ENCODE peak calls at places on chromosomes 11 and 22, in four cellular contexts. One of them, this sample, is unnamed.

GRCh38 chr11:65434057-65434666 is 11.6 kb downstream of the NEAT1 start:
- DNase-seq in A549: peak
- DNase-seq in NCI-H1105 treated with DMSO at 0.1 percent for 48 hours: no peak
- DNase-seq in natural killer cell treated with Interleukin-12 subunit alpha and Interleukin-12 subunit beta and Interleukin-15 and Interleukin-18, amount 100 ng/mL, for 72 hours: no peak
- DNase-seq in this sample: peak

GRCh38 chr11:118232659-118233058 is 7.8 kb upstream of the JAML start:
- DNase-seq in A549: no peak
- DNase-seq in NCI-H1105 treated with DMSO at 0.1 percent for 48 hours: no peak
- DNase-seq in natural killer cell treated with Interleukin-12 subunit alpha and Interleukin-12 subunit beta and Interleukin-15 and Interleukin-18, amount 100 ng/mL, for 72 hours: no peak
- DNase-seq in this sample: no peak

GRCh38 chr11:2314525-2315394 is 12.9 kb downstream of the TSPAN32 start:
- DNase-seq in A549: no peak
- DNase-seq in NCI-H1105 treated with DMSO at 0.1 percent for 48 hours: peak
- DNase-seq in natural killer cell treated with Interleukin-12 subunit alpha and Interleukin-12 subunit beta and Interleukin-15 and Interleukin-18, amount 100 ng/mL, for 72 hours: peak
- DNase-seq in this sample: peak

GRCh38 chr11:48020092-48020755 is 39.9 kb downstream of the PTPRJ start:
- DNase-seq in A549: no peak
- DNase-seq in NCI-H1105 treated with DMSO at 0.1 percent for 48 hours: no peak
- DNase-seq in natural killer cell treated with Interleukin-12 subunit alpha and Interleukin-12 subunit beta and Interleukin-15 and Interleukin-18, amount 100 ng/mL, for 72 hours: peak
- DNase-seq in this sample: no peak

GRCh38 chr11:71330996-71331395 is 78.6 kb upstream of the SHANK2 start:
- DNase-seq in A549: no peak
- DNase-seq in NCI-H1105 treated with DMSO at 0.1 percent for 48 hours: no peak
- DNase-seq in natural killer cell treated with Interleukin-12 subunit alpha and Interleukin-12 subunit beta and Interleukin-15 and Interleukin-18, amount 100 ng/mL, for 72 hours: no peak
- DNase-seq in this sample: peak

GRCh38 chr11:93820847-93821246 is 29.6 kb downstream of the VSTM5 start:
- DNase-seq in A549: no peak
- DNase-seq in NCI-H1105 treated with DMSO at 0.1 percent for 48 hours: no peak
- DNase-seq in natural killer cell treated with Interleukin-12 subunit alpha and Interleukin-12 subunit beta and Interleukin-15 and Interleukin-18, amount 100 ng/mL, for 72 hours: no peak
- DNase-seq in this sample: no peak

GRCh38 chr11:86559311-86559945 is 113.0 kb downstream of the ME3 start:
- DNase-seq in A549: no peak
- DNase-seq in NCI-H1105 treated with DMSO at 0.1 percent for 48 hours: no peak
- DNase-seq in natural killer cell treated with Interleukin-12 subunit alpha and Interleukin-12 subunit beta and Interleukin-15 and Interleukin-18, amount 100 ng/mL, for 72 hours: no peak
- DNase-seq in this sample: no peak

GRCh38 chr22:32378703-32379272 is 21.1 kb downstream of the RFPL3 start:
- DNase-seq in A549: peak
- DNase-seq in NCI-H1105 treated with DMSO at 0.1 percent for 48 hours: no peak
- DNase-seq in natural killer cell treated with Interleukin-12 subunit alpha and Interleukin-12 subunit beta and Interleukin-15 and Interleukin-18, amount 100 ng/mL, for 72 hours: no peak
- DNase-seq in this sample: no peak

GRCh38 chr11:76919887-76920746 is 59.4 kb downstream of the ACER3 start:
- DNase-seq in A549: peak
- DNase-seq in NCI-H1105 treated with DMSO at 0.1 percent for 48 hours: peak
- DNase-seq in natural killer cell treated with Interleukin-12 subunit alpha and Interleukin-12 subunit beta and Interleukin-15 and Interleukin-18, amount 100 ng/mL, for 72 hours: peak
- DNase-seq in this sample: peak

GRCh38 chr22:27247691-27248434 is 553.7 kb downstream of the MN1 start:
- DNase-seq in A549: no peak
- DNase-seq in NCI-H1105 treated with DMSO at 0.1 percent for 48 hours: no peak
- DNase-seq in natural killer cell treated with Interleukin-12 subunit alpha and Interleukin-12 subunit beta and Interleukin-15 and Interleukin-18, amount 100 ng/mL, for 72 hours: no peak
- DNase-seq in this sample: no peak

GRCh38 chr22:43153916-43154315 is 2.6 kb downstream of the TSPO start:
- DNase-seq in A549: no peak
- DNase-seq in NCI-H1105 treated with DMSO at 0.1 percent for 48 hours: no peak
- DNase-seq in natural killer cell treated with Interleukin-12 subunit alpha and Interleukin-12 subunit beta and Interleukin-15 and Interleukin-18, amount 100 ng/mL, for 72 hours: no peak
- DNase-seq in this sample: no peak

GRCh38 chr11:128719556-128719824 is 25.6 kb downstream of the FLI1 start:
- DNase-seq in A549: no peak
- DNase-seq in NCI-H1105 treated with DMSO at 0.1 percent for 48 hours: no peak
- DNase-seq in natural killer cell treated with Interleukin-12 subunit alpha and Interleukin-12 subunit beta and Interleukin-15 and Interleukin-18, amount 100 ng/mL, for 72 hours: no peak
- DNase-seq in this sample: no peak

GRCh38 chr11:72709478-72710238 is 35.4 kb upstream of the PDE2A start:
- DNase-seq in A549: no peak
- DNase-seq in NCI-H1105 treated with DMSO at 0.1 percent for 48 hours: no peak
- DNase-seq in natural killer cell treated with Interleukin-12 subunit alpha and Interleukin-12 subunit beta and Interleukin-15 and Interleukin-18, amount 100 ng/mL, for 72 hours: no peak
- DNase-seq in this sample: peak

GRCh38 chr11:68193018-68193417 is 20.1 kb downstream of the KMT5B start:
- DNase-seq in A549: no peak
- DNase-seq in NCI-H1105 treated with DMSO at 0.1 percent for 48 hours: no peak
- DNase-seq in natural killer cell treated with Interleukin-12 subunit alpha and Interleukin-12 subunit beta and Interleukin-15 and Interleukin-18, amount 100 ng/mL, for 72 hours: no peak
- DNase-seq in this sample: no peak

GRCh38 chr11:119671048-119671447 is 58.0 kb downstream of the NECTIN1 start:
- DNase-seq in A549: no peak
- DNase-seq in NCI-H1105 treated with DMSO at 0.1 percent for 48 hours: peak
- DNase-seq in natural killer cell treated with Interleukin-12 subunit alpha and Interleukin-12 subunit beta and Interleukin-15 and Interleukin-18, amount 100 ng/mL, for 72 hours: no peak
- DNase-seq in this sample: peak

GRCh38 chr22:24492391-24492790 is 2.7 kb upstream of the UPB1 start:
- DNase-seq in A549: no peak
- DNase-seq in NCI-H1105 treated with DMSO at 0.1 percent for 48 hours: no peak
- DNase-seq in natural killer cell treated with Interleukin-12 subunit alpha and Interleukin-12 subunit beta and Interleukin-15 and Interleukin-18, amount 100 ng/mL, for 72 hours: no peak
- DNase-seq in this sample: no peak

GRCh38 chr22:20464096-20464614 is 26.5 kb upstream of the SCARF2 start:
- DNase-seq in A549: no peak
- DNase-seq in NCI-H1105 treated with DMSO at 0.1 percent for 48 hours: no peak
- DNase-seq in natural killer cell treated with Interleukin-12 subunit alpha and Interleukin-12 subunit beta and Interleukin-15 and Interleukin-18, amount 100 ng/mL, for 72 hours: no peak
- DNase-seq in this sample: no peak

GRCh38 chr11:29328961-29329441 is 687.8 kb downstream of the KCNA4 start:
- DNase-seq in A549: peak
- DNase-seq in NCI-H1105 treated with DMSO at 0.1 percent for 48 hours: peak
- DNase-seq in natural killer cell treated with Interleukin-12 subunit alpha and Interleukin-12 subunit beta and Interleukin-15 and Interleukin-18, amount 100 ng/mL, for 72 hours: no peak
- DNase-seq in this sample: no peak

GRCh38 chr11:13776134-13776815 is 107.8 kb downstream of the FAR1 start:
- DNase-seq in A549: peak
- DNase-seq in NCI-H1105 treated with DMSO at 0.1 percent for 48 hours: peak
- DNase-seq in natural killer cell treated with Interleukin-12 subunit alpha and Interleukin-12 subunit beta and Interleukin-15 and Interleukin-18, amount 100 ng/mL, for 72 hours: no peak
- DNase-seq in this sample: no peak

GRCh38 chr22:43897751-43898261 is 6.0 kb upstream of the PNPLA5 start:
- DNase-seq in A549: peak
- DNase-seq in NCI-H1105 treated with DMSO at 0.1 percent for 48 hours: no peak
- DNase-seq in natural killer cell treated with Interleukin-12 subunit alpha and Interleukin-12 subunit beta and Interleukin-15 and Interleukin-18, amount 100 ng/mL, for 72 hours: no peak
- DNase-seq in this sample: no peak

GRCh38 chr11:6480299-6480914 is 724 bp downstream of the ARFIP2 start:
- DNase-seq in A549: no peak
- DNase-seq in NCI-H1105 treated with DMSO at 0.1 percent for 48 hours: no peak
- DNase-seq in natural killer cell treated with Interleukin-12 subunit alpha and Interleukin-12 subunit beta and Interleukin-15 and Interleukin-18, amount 100 ng/mL, for 72 hours: no peak
- DNase-seq in this sample: no peak

GRCh38 chr11:103085758-103086365 is 6.1 kb downstream of the DCUN1D5 start:
- DNase-seq in A549: no peak
- DNase-seq in NCI-H1105 treated with DMSO at 0.1 percent for 48 hours: no peak
- DNase-seq in natural killer cell treated with Interleukin-12 subunit alpha and Interleukin-12 subunit beta and Interleukin-15 and Interleukin-18, amount 100 ng/mL, for 72 hours: no peak
- DNase-seq in this sample: no peak

GRCh38 chr22:44572414-44573207 is 74.6 kb upstream of the RTL6 start:
- DNase-seq in A549: no peak
- DNase-seq in NCI-H1105 treated with DMSO at 0.1 percent for 48 hours: no peak
- DNase-seq in natural killer cell treated with Interleukin-12 subunit alpha and Interleukin-12 subunit beta and Interleukin-15 and Interleukin-18, amount 100 ng/mL, for 72 hours: no peak
- DNase-seq in this sample: peak

GRCh38 chr11:71301046-71301857 is 48.9 kb upstream of the SHANK2 start:
- DNase-seq in A549: no peak
- DNase-seq in NCI-H1105 treated with DMSO at 0.1 percent for 48 hours: no peak
- DNase-seq in natural killer cell treated with Interleukin-12 subunit alpha and Interleukin-12 subunit beta and Interleukin-15 and Interleukin-18, amount 100 ng/mL, for 72 hours: peak
- DNase-seq in this sample: no peak

GRCh38 chr11:798093-798713 is at the start of gene SLC25A22:
- DNase-seq in A549: peak
- DNase-seq in NCI-H1105 treated with DMSO at 0.1 percent for 48 hours: peak
- DNase-seq in natural killer cell treated with Interleukin-12 subunit alpha and Interleukin-12 subunit beta and Interleukin-15 and Interleukin-18, amount 100 ng/mL, for 72 hours: peak
- DNase-seq in this sample: peak

GRCh38 chr11:124846058-124846719 is 19.0 kb upstream of the ROBO3 start:
- DNase-seq in A549: no peak
- DNase-seq in NCI-H1105 treated with DMSO at 0.1 percent for 48 hours: no peak
- DNase-seq in natural killer cell treated with Interleukin-12 subunit alpha and Interleukin-12 subunit beta and Interleukin-15 and Interleukin-18, amount 100 ng/mL, for 72 hours: no peak
- DNase-seq in this sample: no peak

GRCh38 chr11:100637706-100638105 is 49.4 kb upstream of the ARHGAP42 start:
- DNase-seq in A549: no peak
- DNase-seq in NCI-H1105 treated with DMSO at 0.1 percent for 48 hours: no peak
- DNase-seq in natural killer cell treated with Interleukin-12 subunit alpha and Interleukin-12 subunit beta and Interleukin-15 and Interleukin-18, amount 100 ng/mL, for 72 hours: no peak
- DNase-seq in this sample: no peak

GRCh38 chr11:134361241-134361640 is 29.5 kb downstream of the GLB1L2 start:
- DNase-seq in A549: no peak
- DNase-seq in NCI-H1105 treated with DMSO at 0.1 percent for 48 hours: no peak
- DNase-seq in natural killer cell treated with Interleukin-12 subunit alpha and Interleukin-12 subunit beta and Interleukin-15 and Interleukin-18, amount 100 ng/mL, for 72 hours: no peak
- DNase-seq in this sample: peak

GRCh38 chr11:117795726-117796455 is 1.1 kb downstream of the DSCAML1 start:
- DNase-seq in A549: no peak
- DNase-seq in NCI-H1105 treated with DMSO at 0.1 percent for 48 hours: peak
- DNase-seq in natural killer cell treated with Interleukin-12 subunit alpha and Interleukin-12 subunit beta and Interleukin-15 and Interleukin-18, amount 100 ng/mL, for 72 hours: no peak
- DNase-seq in this sample: no peak

GRCh38 chr22:26568207-26568706 is 21.7 kb downstream of the TPST2 start:
- DNase-seq in A549: no peak
- DNase-seq in NCI-H1105 treated with DMSO at 0.1 percent for 48 hours: no peak
- DNase-seq in natural killer cell treated with Interleukin-12 subunit alpha and Interleukin-12 subunit beta and Interleukin-15 and Interleukin-18, amount 100 ng/mL, for 72 hours: peak
- DNase-seq in this sample: no peak